ENCODE peak calls at places on chromosomes 16 and 17, in four cellular contexts. L is mesendoderm, T is SK-N-SH, Y is GM03348. Q is an unnamed sample.

GRCh38 chr16:47727131-47727530 is 266.0 kb downstream of the PHKB start:
- DNase-seq in L (no peak), Y (no peak), T (no peak), Q (no peak)

GRCh38 chr17:47820023-47820789 is 1.4 kb downstream of the OSBPL7 start:
- DNase-seq in T (no peak), L (no peak), Y (no peak), Q (no peak)

GRCh38 chr17:69246726-69247375 is 18.2 kb upstream of the ABCA10 start:
- DNase-seq in Y (peak; percentile 61), T (peak; percentile 39), L (peak; percentile 30), Q (peak; percentile 64)

GRCh38 chr16:7025616-7026190 is 306.9 kb upstream of the RBFOX1 start:
- DNase-seq in Y (peak; percentile 35), T (peak; percentile 79), L (peak; percentile 91), Q (peak; percentile 34)

GRCh38 chr16:12612598-12613101 is 191.0 kb downstream of the CPPED1 start:
- DNase-seq in Y (no peak), T (no peak), L (peak; percentile 32), Q (no peak)

GRCh38 chr17:59746849-59747445 is 39.5 kb downstream of the VMP1 start:
- DNase-seq in Y (peak; percentile 55), L (peak; percentile 26), T (peak; percentile 44), Q (no peak)

GRCh38 chr16:70694088-70694487 is 8.2 kb upstream of the MTSS2 start:
- DNase-seq in Y (peak; percentile 94), T (no peak), L (peak; percentile 98), Q (no peak)

GRCh38 chr16:3317315-3317999 is 12.2 kb downstream of the ZNF75A start:
- DNase-seq in T (no peak), L (peak; percentile 34), Y (no peak), Q (no peak)

GRCh38 chr17:65055708-65056638 is 567 bp downstream of the GNA13 start:
- DNase-seq in L (peak; percentile 59), T (peak; percentile 83), Y (peak; percentile 69), Q (peak; percentile 21)

Q was measured in NCI-H524.